ENCODE peak calls at places on chromosomes 2 and 18, in nine cellular contexts. One of them, this sample, is unnamed.

GRCh38 chr2:106886916-106887758 is 1.2 kb upstream of the ST6GAL2 start:
- DNase-seq in upper lobe of right lung: peak; percentile 79
- DNase-seq in fibroblast of pulmonary artery: no peak
- DNase-seq in tibial artery: peak; percentile 78
- DNase-seq in AG04449: no peak
- DNase-seq in lung: peak; percentile 38
- DNase-seq in cardiac fibroblast: peak; percentile 21
- DNase-seq in foreskin fibroblast: peak; percentile 59
- DNase-seq in right atrium auricular region: no peak
- DNase-seq in this sample: no peak

GRCh38 chr2:11655495-11655894 is 14.5 kb downstream of the NTSR2 start:
- DNase-seq in upper lobe of right lung: no peak
- DNase-seq in fibroblast of pulmonary artery: no peak
- DNase-seq in tibial artery: no peak
- DNase-seq in AG04449: no peak
- DNase-seq in lung: no peak
- DNase-seq in cardiac fibroblast: no peak
- DNase-seq in foreskin fibroblast: peak; percentile 72
- DNase-seq in right atrium auricular region: no peak
- DNase-seq in this sample: no peak

GRCh38 chr2:55530539-55531081 is 11.1 kb downstream of the CFAP36 start:
- DNase-seq in upper lobe of right lung: no peak
- DNase-seq in fibroblast of pulmonary artery: no peak
- DNase-seq in tibial artery: no peak
- DNase-seq in AG04449: no peak
- DNase-seq in lung: no peak
- DNase-seq in cardiac fibroblast: no peak
- DNase-seq in foreskin fibroblast: no peak
- DNase-seq in right atrium auricular region: no peak
- DNase-seq in this sample: no peak

GRCh38 chr2:84970266-84970955 is 550 bp upstream of the KCMF1 start:
- DNase-seq in upper lobe of right lung: peak; percentile 89
- DNase-seq in fibroblast of pulmonary artery: peak; percentile 43
- DNase-seq in tibial artery: peak; percentile 77
- DNase-seq in AG04449: no peak
- DNase-seq in lung: peak; percentile 72
- DNase-seq in cardiac fibroblast: peak; percentile 53
- DNase-seq in foreskin fibroblast: peak; percentile 69
- DNase-seq in right atrium auricular region: peak; percentile 71
- DNase-seq in this sample: peak; percentile 39

GRCh38 chr2:204365778-204366177 is 179.5 kb upstream of the PARD3B start:
- DNase-seq in upper lobe of right lung: no peak
- DNase-seq in fibroblast of pulmonary artery: no peak
- DNase-seq in tibial artery: no peak
- DNase-seq in AG04449: no peak
- DNase-seq in lung: no peak
- DNase-seq in cardiac fibroblast: no peak
- DNase-seq in foreskin fibroblast: no peak
- DNase-seq in right atrium auricular region: no peak
- DNase-seq in this sample: no peak

GRCh38 chr2:21395366-21395765 is 271.6 kb downstream of the TDRD15 start:
- DNase-seq in upper lobe of right lung: no peak
- DNase-seq in fibroblast of pulmonary artery: no peak
- DNase-seq in tibial artery: no peak
- DNase-seq in AG04449: no peak
- DNase-seq in lung: no peak
- DNase-seq in cardiac fibroblast: no peak
- DNase-seq in foreskin fibroblast: no peak
- DNase-seq in right atrium auricular region: no peak
- DNase-seq in this sample: no peak

GRCh38 chr2:43131890-43132522 is 94.4 kb downstream of the ZFP36L2 start:
- DNase-seq in upper lobe of right lung: no peak
- DNase-seq in fibroblast of pulmonary artery: no peak
- DNase-seq in tibial artery: no peak
- DNase-seq in AG04449: no peak
- DNase-seq in lung: no peak
- DNase-seq in cardiac fibroblast: no peak
- DNase-seq in foreskin fibroblast: no peak
- DNase-seq in right atrium auricular region: no peak
- DNase-seq in this sample: no peak

GRCh38 chr2:120445431-120446143 is 99.7 kb downstream of the INHBB start:
- DNase-seq in upper lobe of right lung: no peak
- DNase-seq in fibroblast of pulmonary artery: peak; percentile 10
- DNase-seq in tibial artery: no peak
- DNase-seq in AG04449: no peak
- DNase-seq in lung: no peak
- DNase-seq in cardiac fibroblast: no peak
- DNase-seq in foreskin fibroblast: peak; percentile 24
- DNase-seq in right atrium auricular region: no peak
- DNase-seq in this sample: no peak

GRCh38 chr18:25815659-25816058 is 274.8 kb downstream of the SS18 start:
- DNase-seq in upper lobe of right lung: no peak
- DNase-seq in fibroblast of pulmonary artery: no peak
- DNase-seq in tibial artery: no peak
- DNase-seq in AG04449: no peak
- DNase-seq in lung: no peak
- DNase-seq in cardiac fibroblast: no peak
- DNase-seq in foreskin fibroblast: peak; percentile 66
- DNase-seq in right atrium auricular region: no peak
- DNase-seq in this sample: no peak

GRCh38 chr2:27804146-27804545 is 32.6 kb downstream of the MRPL33 start:
- DNase-seq in upper lobe of right lung: no peak
- DNase-seq in fibroblast of pulmonary artery: no peak
- DNase-seq in tibial artery: no peak
- DNase-seq in AG04449: no peak
- DNase-seq in lung: no peak
- DNase-seq in cardiac fibroblast: peak; percentile 32
- DNase-seq in foreskin fibroblast: peak; percentile 62
- DNase-seq in right atrium auricular region: no peak
- DNase-seq in this sample: peak; percentile 50

GRCh38 chr2:67309281-67309680 is 87.9 kb upstream of the ETAA1 start:
- DNase-seq in upper lobe of right lung: no peak
- DNase-seq in fibroblast of pulmonary artery: peak; percentile 31
- DNase-seq in tibial artery: no peak
- DNase-seq in AG04449: no peak
- DNase-seq in lung: no peak
- DNase-seq in cardiac fibroblast: no peak
- DNase-seq in foreskin fibroblast: peak; percentile 70
- DNase-seq in right atrium auricular region: no peak
- DNase-seq in this sample: no peak

GRCh38 chr2:24491626-24492282 is 700 bp downstream of the NCOA1 start:
- DNase-seq in upper lobe of right lung: peak; percentile 81
- DNase-seq in fibroblast of pulmonary artery: peak; percentile 26
- DNase-seq in tibial artery: peak; percentile 73
- DNase-seq in AG04449: no peak
- DNase-seq in lung: peak; percentile 53
- DNase-seq in cardiac fibroblast: peak; percentile 46
- DNase-seq in foreskin fibroblast: peak; percentile 58
- DNase-seq in right atrium auricular region: no peak
- DNase-seq in this sample: peak; percentile 4

GRCh38 chr2:50769416-50769815 is 262.5 kb downstream of the NRXN1 start:
- DNase-seq in upper lobe of right lung: no peak
- DNase-seq in fibroblast of pulmonary artery: no peak
- DNase-seq in tibial artery: no peak
- DNase-seq in AG04449: no peak
- DNase-seq in lung: no peak
- DNase-seq in cardiac fibroblast: no peak
- DNase-seq in foreskin fibroblast: no peak
- DNase-seq in right atrium auricular region: no peak
- DNase-seq in this sample: no peak

GRCh38 chr2:181461056-181461630 is 4.0 kb downstream of the ITGA4 start:
- DNase-seq in upper lobe of right lung: no peak
- DNase-seq in fibroblast of pulmonary artery: no peak
- DNase-seq in tibial artery: no peak
- DNase-seq in AG04449: no peak
- DNase-seq in lung: no peak
- DNase-seq in cardiac fibroblast: no peak
- DNase-seq in foreskin fibroblast: no peak
- DNase-seq in right atrium auricular region: no peak
- DNase-seq in this sample: no peak

GRCh38 chr18:47772374-47773248 is 157.8 kb downstream of the SMAD2 start:
- DNase-seq in upper lobe of right lung: peak; percentile 90
- DNase-seq in fibroblast of pulmonary artery: peak; percentile 77
- DNase-seq in tibial artery: no peak
- DNase-seq in AG04449: peak; percentile 4
- DNase-seq in lung: peak; percentile 81
- DNase-seq in cardiac fibroblast: peak; percentile 79
- DNase-seq in foreskin fibroblast: peak; percentile 48
- DNase-seq in right atrium auricular region: no peak
- DNase-seq in this sample: peak; percentile 53

GRCh38 chr2:3314626-3315025 is 63.0 kb downstream of the EIPR1 start:
- DNase-seq in upper lobe of right lung: no peak
- DNase-seq in fibroblast of pulmonary artery: no peak
- DNase-seq in tibial artery: no peak
- DNase-seq in AG04449: no peak
- DNase-seq in lung: no peak
- DNase-seq in cardiac fibroblast: no peak
- DNase-seq in foreskin fibroblast: no peak
- DNase-seq in right atrium auricular region: no peak
- DNase-seq in this sample: no peak

GRCh38 chr18:3140986-3141639 is 78.7 kb downstream of the MYOM1 start:
- DNase-seq in upper lobe of right lung: no peak
- DNase-seq in fibroblast of pulmonary artery: no peak
- DNase-seq in tibial artery: no peak
- DNase-seq in AG04449: no peak
- DNase-seq in lung: no peak
- DNase-seq in cardiac fibroblast: peak; percentile 3
- DNase-seq in foreskin fibroblast: no peak
- DNase-seq in right atrium auricular region: no peak
- DNase-seq in this sample: no peak

GRCh38 chr18:3402962-3403585 is 46.9 kb upstream of the TGIF1 start:
- DNase-seq in upper lobe of right lung: no peak
- DNase-seq in fibroblast of pulmonary artery: peak; percentile 66
- DNase-seq in tibial artery: no peak
- DNase-seq in AG04449: no peak
- DNase-seq in lung: no peak
- DNase-seq in cardiac fibroblast: peak; percentile 61
- DNase-seq in foreskin fibroblast: peak; percentile 54
- DNase-seq in right atrium auricular region: no peak
- DNase-seq in this sample: peak; percentile 52

GRCh38 chr2:66456183-66457041 is 21.5 kb downstream of the MEIS1 start:
- DNase-seq in upper lobe of right lung: no peak
- DNase-seq in fibroblast of pulmonary artery: peak; percentile 39
- DNase-seq in tibial artery: no peak
- DNase-seq in AG04449: no peak
- DNase-seq in lung: no peak
- DNase-seq in cardiac fibroblast: peak; percentile 48
- DNase-seq in foreskin fibroblast: peak; percentile 45
- DNase-seq in right atrium auricular region: no peak
- DNase-seq in this sample: peak; percentile 87

GRCh38 chr18:66694857-66695256 is 91.0 kb upstream of the CDH19 start:
- DNase-seq in upper lobe of right lung: no peak
- DNase-seq in fibroblast of pulmonary artery: no peak
- DNase-seq in tibial artery: no peak
- DNase-seq in AG04449: no peak
- DNase-seq in lung: no peak
- DNase-seq in cardiac fibroblast: no peak
- DNase-seq in foreskin fibroblast: no peak
- DNase-seq in right atrium auricular region: no peak
- DNase-seq in this sample: no peak

DNA sequence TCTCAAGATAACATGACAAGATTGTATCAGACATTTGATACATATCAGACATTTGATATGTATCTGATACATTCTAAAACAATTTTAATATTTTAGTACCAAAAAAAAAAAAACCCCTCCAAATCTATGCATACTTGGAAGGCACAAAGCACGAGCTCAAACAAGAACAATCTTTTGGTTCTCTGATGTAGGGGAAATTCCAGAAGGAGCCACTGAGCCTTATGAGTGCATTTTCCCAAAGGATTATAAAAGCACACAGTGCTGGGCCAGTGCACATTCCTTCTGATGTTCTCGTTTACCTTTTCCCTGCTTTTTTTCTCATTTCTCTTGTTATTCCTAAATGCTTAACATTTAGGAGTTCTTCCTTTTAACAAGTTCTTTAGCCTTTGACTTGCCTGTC is 596.9 kb upstream of the ZEB2 start:
- DNase-seq in upper lobe of right lung: no peak
- DNase-seq in fibroblast of pulmonary artery: no peak
- DNase-seq in tibial artery: no peak
- DNase-seq in AG04449: no peak
- DNase-seq in lung: no peak
- DNase-seq in cardiac fibroblast: peak; percentile 21
- DNase-seq in foreskin fibroblast: no peak
- DNase-seq in right atrium auricular region: no peak
- DNase-seq in this sample: no peak
- H3K4me3 ChIP-seq in upper lobe of right lung: no peak overlapping the region
- H3K4me3 ChIP-seq in fibroblast of pulmonary artery: no peak overlapping the region
- H3K4me3 ChIP-seq in tibial artery: no peak overlapping the region
- H3K4me3 ChIP-seq in AG04449: no peak overlapping the region
- H3K4me3 ChIP-seq in lung: no peak overlapping the region
- H3K4me3 ChIP-seq in cardiac fibroblast: no peak overlapping the region
- H3K4me3 ChIP-seq in foreskin fibroblast: no peak overlapping the region
- H3K4me3 ChIP-seq in right atrium auricular region: no peak overlapping the region
- H3K4me3 ChIP-seq in this sample: no peak overlapping the region

GRCh38 chr18:50051288-50051687 is 143.7 kb downstream of the MYO5B start:
- DNase-seq in upper lobe of right lung: no peak
- DNase-seq in fibroblast of pulmonary artery: peak; percentile 6
- DNase-seq in tibial artery: no peak
- DNase-seq in AG04449: no peak
- DNase-seq in lung: no peak
- DNase-seq in cardiac fibroblast: peak; percentile 1
- DNase-seq in foreskin fibroblast: peak; percentile 47
- DNase-seq in right atrium auricular region: no peak
- DNase-seq in this sample: no peak
- TF ChIP-seq CTCF in upper lobe of right lung: peak; percentile 6
- TF ChIP-seq CTCF in fibroblast of pulmonary artery: peak; percentile 23
- TF ChIP-seq CTCF in tibial artery: no peak
- TF ChIP-seq CTCF in AG04449: no peak
- TF ChIP-seq CTCF in lung: no peak
- TF ChIP-seq CTCF in cardiac fibroblast: no peak
- TF ChIP-seq CTCF in foreskin fibroblast: no peak
- TF ChIP-seq CTCF in right atrium auricular region: no peak
- TF ChIP-seq CTCF in this sample: no peak

GRCh38 chr2:135916232-135916631 is 40.0 kb upstream of the MCM6 start:
- DNase-seq in upper lobe of right lung: no peak
- DNase-seq in fibroblast of pulmonary artery: peak; percentile 67
- DNase-seq in tibial artery: no peak
- DNase-seq in AG04449: no peak
- DNase-seq in lung: no peak
- DNase-seq in cardiac fibroblast: peak; percentile 57
- DNase-seq in foreskin fibroblast: peak; percentile 53
- DNase-seq in right atrium auricular region: no peak
- DNase-seq in this sample: peak; percentile 67
- H3K4me3 ChIP-seq in upper lobe of right lung: no peak overlapping the region
- H3K4me3 ChIP-seq in fibroblast of pulmonary artery: no peak overlapping the region
- H3K4me3 ChIP-seq in tibial artery: no peak overlapping the region
- H3K4me3 ChIP-seq in AG04449: no peak overlapping the region
- H3K4me3 ChIP-seq in lung: no peak overlapping the region
- H3K4me3 ChIP-seq in cardiac fibroblast: no peak overlapping the region
- H3K4me3 ChIP-seq in foreskin fibroblast: no peak overlapping the region
- H3K4me3 ChIP-seq in right atrium auricular region: no peak overlapping the region
- H3K4me3 ChIP-seq in this sample: no peak overlapping the region

DNA sequence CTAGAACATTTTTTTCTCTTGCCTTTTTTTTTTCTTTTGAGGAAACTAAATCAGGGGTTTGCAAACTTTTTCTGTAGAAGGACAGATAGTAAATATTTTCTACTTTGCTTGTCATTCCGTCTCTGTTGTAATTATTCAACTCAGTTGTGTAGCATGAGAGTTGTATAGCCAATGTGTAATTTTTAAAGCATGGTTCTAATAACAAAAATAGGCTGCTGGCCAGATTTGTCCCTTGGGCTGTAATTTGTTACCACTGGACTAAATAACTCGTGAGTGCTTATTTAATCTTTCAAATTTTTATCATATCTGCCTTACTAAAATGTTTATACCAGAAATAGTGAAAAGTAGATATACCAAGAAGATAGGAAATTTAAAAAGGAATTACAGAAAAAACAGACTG is 43.0 kb downstream of the CCDC148 start:
- DNase-seq in upper lobe of right lung: no peak
- DNase-seq in fibroblast of pulmonary artery: no peak
- DNase-seq in tibial artery: no peak
- DNase-seq in AG04449: no peak
- DNase-seq in lung: no peak
- DNase-seq in cardiac fibroblast: no peak
- DNase-seq in foreskin fibroblast: peak; percentile 9
- DNase-seq in right atrium auricular region: no peak
- DNase-seq in this sample: peak; percentile 52
- TF ChIP-seq CTCF in upper lobe of right lung: no peak
- TF ChIP-seq CTCF in fibroblast of pulmonary artery: no peak
- TF ChIP-seq CTCF in tibial artery: no peak
- TF ChIP-seq CTCF in AG04449: no peak
- TF ChIP-seq CTCF in lung: no peak
- TF ChIP-seq CTCF in cardiac fibroblast: no peak
- TF ChIP-seq CTCF in foreskin fibroblast: no peak
- TF ChIP-seq CTCF in right atrium auricular region: no peak
- TF ChIP-seq CTCF in this sample: no peak